ENCODE peak calls at places on chromosomes 5 and 9, in eight cellular contexts. L, B, T, Y, Z, J, U and K are unnamed samples.

GRCh38 chr9:94111446-94111845 is 27.2 kb downstream of the PTPDC1 start:
- DNase-seq in Y (no peak), T (no peak), B (no peak), U (no peak), Z (no peak), L (no peak), J (no peak), K (no peak)

GRCh38 chr5:59956130-59956773 is 62.7 kb upstream of the PDE4D start:
- DNase-seq in Z (no peak), J (no peak), Y (no peak), L (no peak), U (no peak), B (no peak), T (no peak), K (no peak)

GRCh38 chr5:123285122-123286011 is 137.8 kb downstream of the CEP120 start:
- DNase-seq in L (no peak), J (no peak), B (no peak), U (peak), T (no peak), Y (no peak), Z (no peak), K (no peak)

GRCh38 chr5:92518318-92518913 is 1062.6 kb downstream of the NR2F1-AS1 start:
- DNase-seq in B (peak), U (peak), Z (no peak), J (no peak), Y (no peak), L (peak), T (no peak), K (no peak)

GRCh38 chr5:93607367-93608258 is 24.6 kb downstream of the NR2F1 start:
- DNase-seq in T (no peak), J (no peak), Y (no peak), L (peak), Z (no peak), B (no peak), U (peak), K (no peak)

GRCh38 chr9:79173932-79174331 is 397.8 kb upstream of the TLE4 start:
- DNase-seq in Y (no peak), B (no peak), Z (no peak), L (no peak), J (no peak), U (no peak), T (no peak), K (no peak)

GRCh38 chr5:151023047-151023615 is 2.7 kb downstream of the GPX3 start:
- DNase-seq in Y (no peak), T (no peak), J (no peak), Z (no peak), L (no peak), B (no peak), U (no peak), K (peak)

GRCh38 chr5:124438390-124439380 is 307.8 kb downstream of the ZNF608 start:
- DNase-seq in J (no peak), U (peak), L (no peak), Z (no peak), T (no peak), Y (no peak), B (no peak), K (no peak)